ENCODE peak calls at places on chromosomes 7 and 10, in seven cellular contexts. One of them, this sample, is unnamed. For H3K27me3, the result is how much of the 10 kb centered on the place peaks cover.

GRCh38 chr7:1060315-1061080 is 16.2 kb downstream of the GPR146 start:
- DNase-seq in esophagus muscularis mucosa: no peak
- DNase-seq in IMR-90: no peak
- DNase-seq in CD8-positive, alpha-beta T cell: no peak
- DNase-seq in A673: peak
- DNase-seq in neural progenitor cell: peak
- DNase-seq in SJCRH30: no peak
- DNase-seq in this sample: no peak

GRCh38 chr7:71735961-71736556 is 604.1 kb downstream of the GALNT17 start:
- DNase-seq in esophagus muscularis mucosa: no peak
- DNase-seq in IMR-90: peak
- DNase-seq in CD8-positive, alpha-beta T cell: peak
- DNase-seq in A673: peak
- DNase-seq in neural progenitor cell: peak
- DNase-seq in SJCRH30: peak
- DNase-seq in this sample: peak

GRCh38 chr7:88942815-88943501 is 147.4 kb upstream of the TEX47 start:
- DNase-seq in esophagus muscularis mucosa: no peak
- DNase-seq in IMR-90: no peak
- DNase-seq in CD8-positive, alpha-beta T cell: no peak
- DNase-seq in A673: no peak
- DNase-seq in neural progenitor cell: no peak
- DNase-seq in SJCRH30: no peak
- DNase-seq in this sample: no peak

GRCh38 chr7:66366701-66367100 is 161.6 kb downstream of the TPST1 start:
- DNase-seq in esophagus muscularis mucosa: no peak
- DNase-seq in IMR-90: no peak
- DNase-seq in CD8-positive, alpha-beta T cell: no peak
- DNase-seq in A673: no peak
- DNase-seq in neural progenitor cell: no peak
- DNase-seq in SJCRH30: no peak
- DNase-seq in this sample: no peak

GRCh38 chr10:13924020-13924725 is 337.4 kb downstream of the PRPF18 start:
- DNase-seq in esophagus muscularis mucosa: no peak
- DNase-seq in IMR-90: peak
- DNase-seq in CD8-positive, alpha-beta T cell: no peak
- DNase-seq in A673: no peak
- DNase-seq in neural progenitor cell: no peak
- DNase-seq in SJCRH30: no peak
- DNase-seq in this sample: no peak

GRCh38 chr10:17022898-17023297 is 106.7 kb downstream of the CUBN start:
- DNase-seq in esophagus muscularis mucosa: peak
- DNase-seq in IMR-90: no peak
- DNase-seq in CD8-positive, alpha-beta T cell: no peak
- DNase-seq in A673: peak
- DNase-seq in neural progenitor cell: no peak
- DNase-seq in SJCRH30: no peak
- DNase-seq in this sample: no peak

GRCh38 chr10:130810856-130811255 is 500.7 kb downstream of the TCERG1L start:
- DNase-seq in esophagus muscularis mucosa: peak
- DNase-seq in IMR-90: no peak
- DNase-seq in CD8-positive, alpha-beta T cell: no peak
- DNase-seq in A673: no peak
- DNase-seq in neural progenitor cell: no peak
- DNase-seq in SJCRH30: no peak
- DNase-seq in this sample: no peak

GRCh38 chr10:102985811-102986210 is 67.7 kb downstream of the CNNM2 start:
- DNase-seq in esophagus muscularis mucosa: no peak
- DNase-seq in IMR-90: no peak
- DNase-seq in CD8-positive, alpha-beta T cell: no peak
- DNase-seq in A673: no peak
- DNase-seq in neural progenitor cell: no peak
- DNase-seq in SJCRH30: no peak
- DNase-seq in this sample: no peak

GRCh38 chr7:139189357-139189756 is 41.7 kb upstream of the UBN2 start:
- DNase-seq in esophagus muscularis mucosa: no peak
- DNase-seq in IMR-90: no peak
- DNase-seq in CD8-positive, alpha-beta T cell: no peak
- DNase-seq in A673: no peak
- DNase-seq in neural progenitor cell: no peak
- DNase-seq in SJCRH30: no peak
- DNase-seq in this sample: no peak

GRCh38 chr7:130488376-130489139 is 3.3 kb upstream of the MEST start:
- DNase-seq in esophagus muscularis mucosa: no peak
- DNase-seq in IMR-90: no peak
- DNase-seq in CD8-positive, alpha-beta T cell: no peak
- DNase-seq in A673: no peak
- DNase-seq in neural progenitor cell: no peak
- DNase-seq in SJCRH30: no peak
- DNase-seq in this sample: no peak

GRCh38 chr7:135333196-135333595 is 99.6 kb downstream of the STRA8 start:
- DNase-seq in esophagus muscularis mucosa: no peak
- DNase-seq in IMR-90: peak
- DNase-seq in CD8-positive, alpha-beta T cell: no peak
- DNase-seq in A673: no peak
- DNase-seq in neural progenitor cell: no peak
- DNase-seq in SJCRH30: no peak
- DNase-seq in this sample: no peak

GRCh38 chr10:75632750-75633462 is 201.5 kb downstream of the LRMDA start:
- DNase-seq in esophagus muscularis mucosa: no peak
- DNase-seq in IMR-90: no peak
- DNase-seq in CD8-positive, alpha-beta T cell: no peak
- DNase-seq in A673: no peak
- DNase-seq in neural progenitor cell: no peak
- DNase-seq in SJCRH30: peak
- DNase-seq in this sample: no peak

GRCh38 chr7:97016392-97017196 is 8.0 kb downstream of the DLX5 start:
- DNase-seq in esophagus muscularis mucosa: peak
- DNase-seq in IMR-90: no peak
- DNase-seq in CD8-positive, alpha-beta T cell: no peak
- DNase-seq in A673: peak
- DNase-seq in neural progenitor cell: peak
- DNase-seq in SJCRH30: no peak
- DNase-seq in this sample: no peak

GRCh38 chr7:105691029-105691691 is 109.9 kb upstream of the EFCAB10 start:
- DNase-seq in esophagus muscularis mucosa: no peak
- DNase-seq in IMR-90: peak
- DNase-seq in CD8-positive, alpha-beta T cell: no peak
- DNase-seq in A673: peak
- DNase-seq in neural progenitor cell: no peak
- DNase-seq in SJCRH30: no peak
- DNase-seq in this sample: peak

GRCh38 chr10:104650072-104650471 is 9.0 kb downstream of the SORCS3 start:
- DNase-seq in esophagus muscularis mucosa: no peak
- DNase-seq in IMR-90: no peak
- DNase-seq in CD8-positive, alpha-beta T cell: no peak
- DNase-seq in A673: no peak
- DNase-seq in neural progenitor cell: peak
- DNase-seq in SJCRH30: no peak
- DNase-seq in this sample: no peak

GRCh38 chr10:26455567-26456315 is 17.6 kb downstream of the APBB1IP start:
- DNase-seq in esophagus muscularis mucosa: peak
- DNase-seq in IMR-90: no peak
- DNase-seq in CD8-positive, alpha-beta T cell: no peak
- DNase-seq in A673: no peak
- DNase-seq in neural progenitor cell: no peak
- DNase-seq in SJCRH30: no peak
- DNase-seq in this sample: no peak

GRCh38 chr10:60604356-60604755 is 173.9 kb upstream of the CDK1 start:
- DNase-seq in esophagus muscularis mucosa: no peak
- DNase-seq in IMR-90: no peak
- DNase-seq in CD8-positive, alpha-beta T cell: no peak
- DNase-seq in A673: no peak
- DNase-seq in neural progenitor cell: no peak
- DNase-seq in SJCRH30: no peak
- DNase-seq in this sample: no peak

GRCh38 chr10:52751337-52751736 is 21.2 kb downstream of the MBL2 start:
- DNase-seq in esophagus muscularis mucosa: peak
- DNase-seq in IMR-90: no peak
- DNase-seq in CD8-positive, alpha-beta T cell: no peak
- DNase-seq in A673: no peak
- DNase-seq in neural progenitor cell: no peak
- DNase-seq in SJCRH30: no peak
- DNase-seq in this sample: no peak

GRCh38 chr10:113566888-113567287 is 14.0 kb downstream of the HABP2 start:
- DNase-seq in esophagus muscularis mucosa: no peak
- DNase-seq in IMR-90: no peak
- DNase-seq in CD8-positive, alpha-beta T cell: no peak
- DNase-seq in A673: no peak
- DNase-seq in neural progenitor cell: no peak
- DNase-seq in SJCRH30: no peak
- DNase-seq in this sample: no peak

GRCh38 chr7:76222333-76222732 is 20.6 kb downstream of the SRRM3 start:
- DNase-seq in esophagus muscularis mucosa: no peak
- DNase-seq in IMR-90: no peak
- DNase-seq in CD8-positive, alpha-beta T cell: no peak
- DNase-seq in A673: no peak
- DNase-seq in neural progenitor cell: no peak
- DNase-seq in SJCRH30: no peak
- DNase-seq in this sample: no peak
- H3K27me3 ChIP-seq in esophagus muscularis mucosa: half or more
- H3K27me3 ChIP-seq in IMR-90: under half
- H3K27me3 ChIP-seq in CD8-positive, alpha-beta T cell: under half
- H3K27me3 ChIP-seq in A673: under half
- H3K27me3 ChIP-seq in neural progenitor cell: under half
- H3K27me3 ChIP-seq in SJCRH30: under half
- H3K27me3 ChIP-seq in this sample: under half

GRCh38 chr7:23467281-23467680 is 3.0 kb downstream of the IGF2BP3 start:
- DNase-seq in esophagus muscularis mucosa: no peak
- DNase-seq in IMR-90: no peak
- DNase-seq in CD8-positive, alpha-beta T cell: no peak
- DNase-seq in A673: no peak
- DNase-seq in neural progenitor cell: peak
- DNase-seq in SJCRH30: peak
- DNase-seq in this sample: no peak

GRCh38 chr7:23469961-23470250 is 385 bp downstream of the IGF2BP3 start:
- DNase-seq in esophagus muscularis mucosa: no peak
- DNase-seq in IMR-90: no peak
- DNase-seq in CD8-positive, alpha-beta T cell: no peak
- DNase-seq in A673: no peak
- DNase-seq in neural progenitor cell: peak
- DNase-seq in SJCRH30: no peak
- DNase-seq in this sample: no peak

GRCh38 chr7:23469150-23469960 is 936 bp downstream of the IGF2BP3 start:
- DNase-seq in esophagus muscularis mucosa: peak
- DNase-seq in IMR-90: no peak
- DNase-seq in CD8-positive, alpha-beta T cell: no peak
- DNase-seq in A673: peak
- DNase-seq in neural progenitor cell: peak
- DNase-seq in SJCRH30: peak
- DNase-seq in this sample: no peak

GRCh38 chr7:23468721-23469149 is 1.6 kb downstream of the IGF2BP3 start:
- DNase-seq in esophagus muscularis mucosa: no peak
- DNase-seq in IMR-90: no peak
- DNase-seq in CD8-positive, alpha-beta T cell: no peak
- DNase-seq in A673: peak
- DNase-seq in neural progenitor cell: peak
- DNase-seq in SJCRH30: peak
- DNase-seq in this sample: peak

DNA sequence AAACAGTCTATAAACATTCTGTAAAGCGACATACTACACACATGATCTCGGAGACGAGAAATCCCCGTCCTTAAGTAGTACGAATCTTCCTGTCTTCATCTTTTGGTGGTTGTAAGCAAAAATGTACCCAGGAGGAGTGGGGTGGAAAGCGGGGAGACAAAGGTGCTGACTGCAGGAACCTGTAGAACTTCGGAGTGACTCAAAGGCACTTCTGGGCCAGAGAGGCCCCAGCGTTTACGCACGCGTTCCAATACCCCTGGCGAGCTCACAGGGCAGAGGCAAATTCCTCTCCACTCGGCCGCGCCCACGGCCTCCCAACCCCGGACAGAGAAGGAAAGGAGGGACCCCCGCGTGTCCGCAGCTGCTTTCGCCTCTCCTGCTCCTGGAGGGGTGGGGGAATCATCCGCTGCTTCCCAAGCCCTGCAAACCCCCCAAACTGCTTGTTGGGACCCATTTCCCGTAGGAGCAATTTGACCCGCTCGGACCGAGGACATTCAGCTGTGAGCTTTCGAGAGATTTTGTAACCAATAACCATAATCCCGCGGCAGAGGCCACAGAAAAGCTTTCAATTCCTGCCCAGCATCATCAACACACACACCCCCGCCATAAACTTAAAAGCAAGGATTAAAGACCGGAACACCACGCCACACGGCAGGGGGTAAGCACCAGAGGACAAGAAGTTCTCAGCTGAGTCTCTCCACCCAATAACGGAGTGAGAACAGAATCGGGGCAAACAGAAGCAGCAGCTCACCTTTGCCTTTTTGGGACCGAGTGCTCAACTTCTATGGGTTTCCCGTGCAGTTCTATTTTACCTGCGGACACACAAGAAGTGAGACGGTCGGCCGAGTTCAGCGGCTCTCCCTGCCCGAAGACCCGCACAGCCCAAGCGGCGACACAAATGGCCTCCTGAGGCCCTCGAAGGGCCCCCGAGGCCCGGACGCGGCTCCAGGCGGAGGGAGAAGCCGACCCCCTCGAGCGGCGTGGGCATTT is 2.3 kb downstream of the IGF2BP3 start:
- DNase-seq in esophagus muscularis mucosa: no peak
- DNase-seq in IMR-90: peak
- DNase-seq in CD8-positive, alpha-beta T cell: no peak
- DNase-seq in A673: peak
- DNase-seq in neural progenitor cell: peak
- DNase-seq in SJCRH30: peak
- DNase-seq in this sample: no peak
- H3K27me3 ChIP-seq in esophagus muscularis mucosa: half or more
- H3K27me3 ChIP-seq in IMR-90: under half
- H3K27me3 ChIP-seq in CD8-positive, alpha-beta T cell: half or more
- H3K27me3 ChIP-seq in A673: under half
- H3K27me3 ChIP-seq in neural progenitor cell: under half
- H3K27me3 ChIP-seq in SJCRH30: under half
- H3K27me3 ChIP-seq in this sample: half or more

GRCh38 chr10:124455441-124455840 is 5.6 kb upstream of the NKX1-2 start:
- DNase-seq in esophagus muscularis mucosa: no peak
- DNase-seq in IMR-90: no peak
- DNase-seq in CD8-positive, alpha-beta T cell: no peak
- DNase-seq in A673: no peak
- DNase-seq in neural progenitor cell: no peak
- DNase-seq in SJCRH30: no peak
- DNase-seq in this sample: no peak
- H3K27me3 ChIP-seq in esophagus muscularis mucosa: half or more
- H3K27me3 ChIP-seq in IMR-90: half or more
- H3K27me3 ChIP-seq in CD8-positive, alpha-beta T cell: under half
- H3K27me3 ChIP-seq in A673: half or more
- H3K27me3 ChIP-seq in neural progenitor cell: half or more
- H3K27me3 ChIP-seq in SJCRH30: under half
- H3K27me3 ChIP-seq in this sample: under half

GRCh38 chr7:25456467-25457171 is 228.3 kb upstream of the NPVF start:
- DNase-seq in esophagus muscularis mucosa: no peak
- DNase-seq in IMR-90: no peak
- DNase-seq in CD8-positive, alpha-beta T cell: no peak
- DNase-seq in A673: no peak
- DNase-seq in neural progenitor cell: peak
- DNase-seq in SJCRH30: no peak
- DNase-seq in this sample: no peak

GRCh38 chr7:25460426-25460825 is 232.1 kb upstream of the NPVF start:
- DNase-seq in esophagus muscularis mucosa: no peak
- DNase-seq in IMR-90: no peak
- DNase-seq in CD8-positive, alpha-beta T cell: no peak
- DNase-seq in A673: no peak
- DNase-seq in neural progenitor cell: no peak
- DNase-seq in SJCRH30: no peak
- DNase-seq in this sample: no peak

GRCh38 chr7:25455649-25456251 is 227.5 kb upstream of the NPVF start:
- DNase-seq in esophagus muscularis mucosa: no peak
- DNase-seq in IMR-90: no peak
- DNase-seq in CD8-positive, alpha-beta T cell: no peak
- DNase-seq in A673: no peak
- DNase-seq in neural progenitor cell: no peak
- DNase-seq in SJCRH30: no peak
- DNase-seq in this sample: no peak

GRCh38 chr7:25454562-25455031 is 226.3 kb upstream of the NPVF start:
- DNase-seq in esophagus muscularis mucosa: no peak
- DNase-seq in IMR-90: no peak
- DNase-seq in CD8-positive, alpha-beta T cell: no peak
- DNase-seq in A673: no peak
- DNase-seq in neural progenitor cell: no peak
- DNase-seq in SJCRH30: peak
- DNase-seq in this sample: no peak
- H3K27me3 ChIP-seq in esophagus muscularis mucosa: under half
- H3K27me3 ChIP-seq in IMR-90: under half
- H3K27me3 ChIP-seq in CD8-positive, alpha-beta T cell: under half
- H3K27me3 ChIP-seq in A673: under half
- H3K27me3 ChIP-seq in neural progenitor cell: under half
- H3K27me3 ChIP-seq in SJCRH30: under half
- H3K27me3 ChIP-seq in this sample: under half